ENCODE peak calls at places on chromosomes 12 and 14, in five cellular contexts. R is A549, F is K562, O is erythroblast, Q is thyroid gland. X is an unnamed sample.

GRCh38 chr14:35438910-35439713 is 34.6 kb upstream of the NFKBIA start:
- DNase-seq in R (no peak), F (no peak), O (peak; percentile 44), Q (no peak), X (no peak)

GRCh38 chr12:120971299-120972180 is 6.8 kb upstream of the HNF1A start:
- DNase-seq in R (peak; percentile 78), F (peak; percentile 49), O (peak; percentile 72), Q (peak; percentile 26), X (no peak)

GRCh38 chr14:29085546-29085945 is 319.0 kb downstream of the FOXG1 start:
- DNase-seq in R (peak; percentile 1), F (no peak), O (no peak), Q (no peak), X (no peak)

GRCh38 chr12:12779529-12779928 is 5.9 kb upstream of the APOLD1 start:
- DNase-seq in R (peak; percentile 58), F (no peak), O (peak; percentile 40), Q (no peak), X (no peak)

GRCh38 chr12:14974633-14975032 is 1.8 kb downstream of the PDE6H start:
- DNase-seq in R (no peak), F (no peak), O (no peak), Q (no peak), X (no peak)

GRCh38 chr12:119061208-119061796 is 80.0 kb downstream of the SRRM4 start:
- DNase-seq in R (no peak), F (peak; percentile 41), O (peak; percentile 68), Q (peak; percentile 85), X (peak; percentile 62)

GRCh38 chr14:101068293-101068957 is 164.9 kb upstream of the RTL1 start:
- DNase-seq in R (no peak), F (no peak), O (no peak), Q (no peak), X (no peak)

GRCh38 chr14:67738740-67739504 is 37.2 kb downstream of the RDH12 start:
- DNase-seq in R (peak; percentile 88), F (peak; percentile 41), O (peak; percentile 49), Q (peak; percentile 13), X (peak; percentile 63)

GRCh38 chr14:77707355-77707723 is 484 bp downstream of the ALKBH1 start:
- DNase-seq in R (peak; percentile 31), F (peak; percentile 26), O (peak; percentile 73), Q (peak; percentile 20), X (no peak)

GRCh38 chr14:61281911-61282310 is 773 bp upstream of the TMEM30B start:
- DNase-seq in R (no peak), F (no peak), O (no peak), Q (no peak), X (no peak)

GRCh38 chr14:26735811-26736210 is 138.0 kb upstream of the NOVA1 start:
- DNase-seq in R (no peak), F (no peak), O (no peak), Q (no peak), X (no peak)

GRCh38 chr14:93945070-93945399 is 17.9 kb downstream of the FAM181A start:
- DNase-seq in R (no peak), F (no peak), O (no peak), Q (no peak), X (no peak)

GRCh38 chr12:105278043-105278697 is 42.2 kb upstream of the APPL2 start:
- DNase-seq in R (peak; percentile 30), F (no peak), O (peak; percentile 6), Q (no peak), X (peak; percentile 31)

GRCh38 chr12:124305776-124306685 is 11.1 kb downstream of the RFLNA start:
- DNase-seq in R (no peak), F (no peak), O (no peak), Q (no peak), X (no peak)

GRCh38 chr12:25317553-25317952 is 66.8 kb upstream of the KRAS start:
- DNase-seq in R (no peak), F (no peak), O (no peak), Q (no peak), X (no peak)

GRCh38 chr14:106507354-106507753 is 981.0 kb downstream of the TMEM121 start:
- DNase-seq in R (no peak), F (no peak), O (no peak), Q (no peak), X (no peak)

GRCh38 chr12:68080577-68080976 is 79.0 kb downstream of the IFNG start:
- DNase-seq in R (no peak), F (no peak), O (no peak), Q (no peak), X (no peak)

GRCh38 chr12:84727964-84728363 is 184.6 kb downstream of the SLC6A15 start:
- DNase-seq in R (no peak), F (no peak), O (no peak), Q (no peak), X (no peak)

GRCh38 chr14:50943261-50943942 is 881 bp downstream of the PYGL start:
- DNase-seq in R (peak; percentile 58), F (peak; percentile 45), O (no peak), Q (peak; percentile 62), X (peak; percentile 32)

GRCh38 chr12:1574863-1575254 is 19.5 kb downstream of the FBXL14 start:
- DNase-seq in R (no peak), F (no peak), O (no peak), Q (no peak), X (no peak)

GRCh38 chr14:80315681-80316080 is 104.4 kb upstream of the DIO2 start:
- DNase-seq in R (no peak), F (no peak), O (no peak), Q (no peak), X (no peak)

GRCh38 chr12:43964966-43965365 is 129.1 kb downstream of the TMEM117 start:
- DNase-seq in R (no peak), F (no peak), O (no peak), Q (no peak), X (no peak)

GRCh38 chr14:61003571-61003970 is 22.5 kb downstream of the SLC38A6 start:
- DNase-seq in R (no peak), F (no peak), O (no peak), Q (no peak), X (no peak)

GRCh38 chr12:114895822-114896221 is 211.8 kb upstream of the TBX3 start:
- DNase-seq in R (no peak), F (no peak), O (no peak), Q (no peak), X (no peak)

GRCh38 chr12:109120095-109120494 is 3.7 kb downstream of the ACACB start:
- DNase-seq in R (no peak), F (no peak), O (no peak), Q (no peak), X (no peak)

GRCh38 chr14:39099748-39100147 is 3.3 kb downstream of the SEC23A start:
- DNase-seq in R (no peak), F (no peak), O (no peak), Q (no peak), X (no peak)

GRCh38 chr12:2624543-2625266 is 170.1 kb upstream of the FKBP4 start:
- DNase-seq in R (no peak), F (peak; percentile 45), O (peak; percentile 43), Q (no peak), X (no peak)

GRCh38 chr12:13606290-13606689 is 375.1 kb downstream of the GRIN2B start:
- DNase-seq in R (no peak), F (no peak), O (no peak), Q (no peak), X (no peak)

GRCh38 chr12:63164911-63165310 is 13.9 kb upstream of the AVPR1A start:
- DNase-seq in R (no peak), F (no peak), O (no peak), Q (peak; percentile 12), X (no peak)
- TF ChIP-seq POLR2A in R (no peak), F (no peak), O (no peak), Q (no peak), X (no peak)

DNA sequence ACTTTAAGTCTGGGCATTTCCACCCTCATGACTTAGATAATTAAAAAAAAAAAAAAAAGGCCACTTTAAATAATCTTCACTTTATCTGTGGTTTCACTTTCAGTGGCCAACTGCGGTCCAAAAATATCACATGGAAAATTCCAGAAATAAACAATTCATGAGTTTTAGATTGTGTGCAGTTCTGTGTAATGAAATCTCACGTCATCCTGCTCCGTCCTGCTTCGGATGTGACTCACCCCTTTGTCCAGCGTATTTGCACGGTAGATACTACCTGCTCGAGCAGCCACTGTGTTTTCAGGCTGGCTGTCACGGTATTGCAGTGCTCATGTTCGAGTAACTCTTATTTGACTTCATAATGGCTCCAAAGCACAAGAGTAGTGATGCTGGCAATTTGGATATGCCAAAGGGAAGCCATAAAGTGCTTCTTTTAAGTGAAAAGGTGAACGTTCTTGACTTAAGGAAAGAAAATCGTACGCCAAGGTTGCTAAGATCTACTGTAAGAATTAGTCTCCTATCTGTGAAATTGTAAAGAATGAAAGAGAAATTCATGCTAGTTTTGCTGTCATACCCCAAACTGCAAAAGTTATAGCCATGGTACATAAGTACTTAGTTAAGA is 2.4 kb downstream of the E2F7 start:
- DNase-seq in R (no peak), F (no peak), O (peak; percentile 11), Q (no peak), X (peak; percentile 54)
- TF ChIP-seq POLR2A in R (no peak), F (no peak), O (no peak), Q (no peak), X (no peak)

GRCh38 chr14:103404920-103405319 is 19.7 kb downstream of the MARK3 start:
- DNase-seq in R (no peak), F (no peak), O (peak; percentile 43), Q (no peak), X (peak; percentile 74)
- TF ChIP-seq POLR2A in R (no peak), F (no peak), O (no peak), Q (no peak), X (peak; percentile 24)

GRCh38 chr12:100857971-100858370 is 63.4 kb downstream of the ANO4 start:
- DNase-seq in R (no peak), F (no peak), O (no peak), Q (no peak), X (no peak)
- TF ChIP-seq POLR2A in R (no peak), F (no peak), O (no peak), Q (no peak), X (no peak)

X was measured in stomach.